ENCODE peak calls at places on chromosome 4, in five cellular contexts. W, M, K, F and I are unnamed samples.

GRCh38 chr4:41957634-41958033 is 22.4 kb downstream of the TMEM33 start:
- DNase-seq in K (no peak), F (no peak), W (no peak), M (peak; percentile 26), I (no peak)

GRCh38 chr4:56995525-56995924 is 16.8 kb downstream of the POLR2B start:
- DNase-seq in M (no peak), K (peak; percentile 66), F (peak; percentile 78), W (peak; percentile 63), I (peak; percentile 93)

GRCh38 chr4:4837921-4838601 is 21.4 kb upstream of the MSX1 start:
- DNase-seq in M (no peak), K (no peak), W (no peak), F (peak; percentile 4), I (no peak)

GRCh38 chr4:153241970-153242847 is 38.0 kb downstream of the TRIM2 start:
- DNase-seq in M (no peak), F (no peak), K (no peak), W (no peak), I (no peak)

GRCh38 chr4:1345905-1346780 is 865 bp upstream of the UVSSA start:
- DNase-seq in K (peak; percentile 75), F (no peak), M (no peak), W (peak; percentile 7), I (no peak)

GRCh38 chr4:149371021-149371420 is 444.6 kb downstream of the IQCM start:
- DNase-seq in F (peak; percentile 37), W (peak; percentile 48), K (no peak), M (peak; percentile 26), I (peak; percentile 47)

GRCh38 chr4:185204238-185204910 is 574 bp upstream of the CFAP97 start:
- DNase-seq in K (no peak), F (no peak), M (no peak), W (no peak), I (no peak)

GRCh38 chr4:25927361-25928040 is 13.5 kb downstream of the SMIM20 start:
- DNase-seq in K (no peak), F (no peak), W (no peak), M (no peak), I (no peak)

GRCh38 chr4:112894951-112895350 is 154.5 kb upstream of the ANK2 start:
- DNase-seq in M (no peak), F (no peak), K (no peak), W (no peak), I (no peak)

GRCh38 chr4:77538574-77539157 is 67.0 kb upstream of the CXCL13 start:
- DNase-seq in F (no peak), M (no peak), W (no peak), K (no peak), I (no peak)

GRCh38 chr4:8540991-8541390 is 39.2 kb upstream of the GPR78 start:
- DNase-seq in K (no peak), W (no peak), M (no peak), F (no peak), I (no peak)

GRCh38 chr4:150366487-150366999 is 215.4 kb upstream of the MAB21L2 start:
- DNase-seq in M (no peak), K (no peak), F (no peak), W (peak; percentile 29), I (no peak)

GRCh38 chr4:140308366-140309123 is 64.9 kb upstream of the SCOC start:
- DNase-seq in W (no peak), K (peak; percentile 91), F (peak; percentile 72), M (peak; percentile 38), I (no peak)

GRCh38 chr4:128858875-128859696 is 49.6 kb downstream of the JADE1 start:
- DNase-seq in K (no peak), W (no peak), F (peak; percentile 34), M (no peak), I (peak; percentile 34)

GRCh38 chr4:7547368-7548040 is 112.8 kb upstream of the PSAPL1 start:
- DNase-seq in K (no peak), W (peak; percentile 76), M (no peak), F (no peak), I (no peak)